ENCODE peak calls at places on chromosomes 5 and 9, in eight cellular contexts. One of them, this sample, is unnamed.

GRCh38 chr9:126671381-126671831 is 57.7 kb downstream of the LMX1B start:
- DNase-seq in GM23338: peak
- DNase-seq in Panc1: no peak
- DNase-seq in uterus: no peak
- DNase-seq in memory B cell: no peak
- DNase-seq in body of pancreas: no peak
- DNase-seq in H54: no peak
- DNase-seq in AG04449: no peak
- DNase-seq in this sample: peak

GRCh38 chr5:32206799-32207634 is 32.9 kb upstream of the GOLPH3 start:
- DNase-seq in GM23338: no peak
- DNase-seq in memory B cell: no peak
- DNase-seq in H54: no peak
- DNase-seq in uterus: no peak
- DNase-seq in body of pancreas: no peak
- DNase-seq in Panc1: no peak
- DNase-seq in AG04449: no peak
- DNase-seq in this sample: no peak

GRCh38 chr5:3026651-3027050 is 275.2 kb upstream of the IRX2 start:
- DNase-seq in body of pancreas: no peak
- DNase-seq in H54: no peak
- DNase-seq in memory B cell: no peak
- DNase-seq in uterus: no peak
- DNase-seq in Panc1: no peak
- DNase-seq in GM23338: no peak
- DNase-seq in AG04449: no peak
- DNase-seq in this sample: no peak

GRCh38 chr9:97983524-97984187 is 515 bp downstream of the ANP32B start:
- DNase-seq in H54: peak
- DNase-seq in body of pancreas: peak
- DNase-seq in GM23338: peak
- DNase-seq in Panc1: no peak
- DNase-seq in uterus: no peak
- DNase-seq in memory B cell: peak
- DNase-seq in AG04449: no peak
- DNase-seq in this sample: no peak

GRCh38 chr5:73412597-73412988 is 36.0 kb downstream of the FOXD1 start:
- DNase-seq in uterus: no peak
- DNase-seq in Panc1: no peak
- DNase-seq in GM23338: peak
- DNase-seq in H54: peak
- DNase-seq in memory B cell: no peak
- DNase-seq in body of pancreas: no peak
- DNase-seq in AG04449: no peak
- DNase-seq in this sample: no peak

GRCh38 chr9:108444400-108445358 is 411.1 kb downstream of the ACTL7B start:
- DNase-seq in uterus: peak
- DNase-seq in memory B cell: no peak
- DNase-seq in body of pancreas: no peak
- DNase-seq in AG04449: peak
- DNase-seq in Panc1: no peak
- DNase-seq in H54: peak
- DNase-seq in GM23338: no peak
- DNase-seq in this sample: peak

GRCh38 chr9:123544007-123544827 is 188.2 kb downstream of the CRB2 start:
- DNase-seq in uterus: no peak
- DNase-seq in body of pancreas: no peak
- DNase-seq in H54: peak
- DNase-seq in AG04449: no peak
- DNase-seq in Panc1: peak
- DNase-seq in memory B cell: peak
- DNase-seq in GM23338: peak
- DNase-seq in this sample: peak

GRCh38 chr5:38872826-38873225 is 27.0 kb downstream of the OSMR start:
- DNase-seq in memory B cell: no peak
- DNase-seq in GM23338: no peak
- DNase-seq in body of pancreas: no peak
- DNase-seq in AG04449: no peak
- DNase-seq in H54: no peak
- DNase-seq in Panc1: no peak
- DNase-seq in uterus: no peak
- DNase-seq in this sample: no peak

GRCh38 chr9:114641974-114642373 is 15.6 kb downstream of the TEX53 start:
- DNase-seq in body of pancreas: no peak
- DNase-seq in Panc1: no peak
- DNase-seq in AG04449: no peak
- DNase-seq in memory B cell: no peak
- DNase-seq in uterus: no peak
- DNase-seq in GM23338: no peak
- DNase-seq in H54: no peak
- DNase-seq in this sample: no peak

GRCh38 chr5:23289162-23289561 is 218.2 kb upstream of the PRDM9 start:
- DNase-seq in body of pancreas: no peak
- DNase-seq in H54: no peak
- DNase-seq in GM23338: no peak
- DNase-seq in AG04449: no peak
- DNase-seq in memory B cell: no peak
- DNase-seq in uterus: no peak
- DNase-seq in Panc1: no peak
- DNase-seq in this sample: no peak

GRCh38 chr9:124570942-124571666 is 63.9 kb upstream of the NR5A1 start:
- DNase-seq in uterus: no peak
- DNase-seq in body of pancreas: no peak
- DNase-seq in GM23338: no peak
- DNase-seq in memory B cell: no peak
- DNase-seq in AG04449: no peak
- DNase-seq in Panc1: no peak
- DNase-seq in H54: no peak
- DNase-seq in this sample: no peak

GRCh38 chr5:135445306-135445940 is 1.7 kb downstream of the DCANP1 start:
- DNase-seq in Panc1: no peak
- DNase-seq in memory B cell: no peak
- DNase-seq in AG04449: no peak
- DNase-seq in H54: no peak
- DNase-seq in uterus: no peak
- DNase-seq in body of pancreas: no peak
- DNase-seq in GM23338: no peak
- DNase-seq in this sample: no peak

GRCh38 chr5:42057254-42057690 is 132.2 kb downstream of the FBXO4 start:
- DNase-seq in H54: peak
- DNase-seq in Panc1: peak
- DNase-seq in body of pancreas: peak
- DNase-seq in memory B cell: peak
- DNase-seq in GM23338: peak
- DNase-seq in uterus: no peak
- DNase-seq in AG04449: no peak
- DNase-seq in this sample: peak

GRCh38 chr5:139177809-139178581 is 20.2 kb downstream of the SIL1 start:
- DNase-seq in GM23338: no peak
- DNase-seq in body of pancreas: peak
- DNase-seq in AG04449: no peak
- DNase-seq in Panc1: no peak
- DNase-seq in memory B cell: no peak
- DNase-seq in uterus: no peak
- DNase-seq in H54: no peak
- DNase-seq in this sample: no peak

GRCh38 chr5:128579111-128579510 is 41.1 kb upstream of the FBN2 start:
- DNase-seq in body of pancreas: no peak
- DNase-seq in AG04449: peak
- DNase-seq in H54: no peak
- DNase-seq in Panc1: no peak
- DNase-seq in GM23338: no peak
- DNase-seq in memory B cell: no peak
- DNase-seq in uterus: no peak
- DNase-seq in this sample: peak

GRCh38 chr9:116632990-116633441 is 54.1 kb upstream of the TRIM32 start:
- DNase-seq in H54: no peak
- DNase-seq in uterus: no peak
- DNase-seq in body of pancreas: no peak
- DNase-seq in memory B cell: no peak
- DNase-seq in AG04449: no peak
- DNase-seq in Panc1: no peak
- DNase-seq in GM23338: no peak
- DNase-seq in this sample: no peak

GRCh38 chr9:111456536-111456935 is 27.6 kb downstream of the ECPAS start:
- DNase-seq in H54: no peak
- DNase-seq in body of pancreas: no peak
- DNase-seq in AG04449: no peak
- DNase-seq in GM23338: no peak
- DNase-seq in memory B cell: no peak
- DNase-seq in Panc1: no peak
- DNase-seq in uterus: no peak
- DNase-seq in this sample: no peak

GRCh38 chr5:150486402-150487198 is 21.3 kb upstream of the NDST1 start:
- DNase-seq in H54: no peak
- DNase-seq in AG04449: no peak
- DNase-seq in memory B cell: peak
- DNase-seq in Panc1: no peak
- DNase-seq in body of pancreas: peak
- DNase-seq in uterus: peak
- DNase-seq in GM23338: peak
- DNase-seq in this sample: peak

GRCh38 chr5:96968074-96968473 is 32.2 kb downstream of the LNPEP start:
- DNase-seq in AG04449: no peak
- DNase-seq in body of pancreas: no peak
- DNase-seq in Panc1: no peak
- DNase-seq in uterus: no peak
- DNase-seq in memory B cell: no peak
- DNase-seq in H54: no peak
- DNase-seq in GM23338: no peak
- DNase-seq in this sample: peak

GRCh38 chr5:97840643-97841042 is 657.6 kb upstream of the RIOK2 start:
- DNase-seq in uterus: no peak
- DNase-seq in memory B cell: no peak
- DNase-seq in Panc1: no peak
- DNase-seq in GM23338: no peak
- DNase-seq in body of pancreas: no peak
- DNase-seq in H54: no peak
- DNase-seq in AG04449: no peak
- DNase-seq in this sample: no peak

GRCh38 chr5:151557466-151557865 is 33.7 kb downstream of the FAT2 start:
- DNase-seq in AG04449: no peak
- DNase-seq in uterus: no peak
- DNase-seq in H54: no peak
- DNase-seq in body of pancreas: no peak
- DNase-seq in Panc1: no peak
- DNase-seq in GM23338: no peak
- DNase-seq in memory B cell: no peak
- DNase-seq in this sample: no peak

GRCh38 chr5:1707467-1707866 is 92.2 kb downstream of the MRPL36 start:
- DNase-seq in AG04449: no peak
- DNase-seq in body of pancreas: no peak
- DNase-seq in Panc1: no peak
- DNase-seq in uterus: no peak
- DNase-seq in memory B cell: no peak
- DNase-seq in H54: no peak
- DNase-seq in GM23338: no peak
- DNase-seq in this sample: no peak

GRCh38 chr9:88037285-88037845 is 63.0 kb upstream of the CDK20 start:
- DNase-seq in Panc1: no peak
- DNase-seq in uterus: no peak
- DNase-seq in AG04449: no peak
- DNase-seq in GM23338: no peak
- DNase-seq in body of pancreas: no peak
- DNase-seq in H54: no peak
- DNase-seq in memory B cell: no peak
- DNase-seq in this sample: no peak

GRCh38 chr5:115423541-115423940 is 121.0 kb downstream of the FEM1C start:
- DNase-seq in AG04449: no peak
- DNase-seq in memory B cell: no peak
- DNase-seq in GM23338: no peak
- DNase-seq in body of pancreas: peak
- DNase-seq in uterus: peak
- DNase-seq in Panc1: no peak
- DNase-seq in H54: no peak
- DNase-seq in this sample: no peak

GRCh38 chr5:148827723-148828122 is 1.3 kb downstream of the ADRB2 start:
- DNase-seq in uterus: no peak
- DNase-seq in GM23338: no peak
- DNase-seq in Panc1: no peak
- DNase-seq in H54: no peak
- DNase-seq in memory B cell: no peak
- DNase-seq in AG04449: no peak
- DNase-seq in body of pancreas: no peak
- DNase-seq in this sample: no peak